ENCODE peak calls at places on chromosomes 11 and 22, in nine cellular contexts. X, Z, F, T, A, O, N, R and Q are unnamed samples.

GRCh38 chr22:21816787-21817496 is 50.5 kb downstream of the MAPK1 start:
- DNase-seq in N (peak; percentile 84), A (no peak), F (peak; percentile 23), O (peak; percentile 30), X (no peak), T (no peak), Z (peak; percentile 18), R (peak; percentile 98), Q (no peak)

GRCh38 chr11:94183886-94184264 is 55.2 kb downstream of the PANX1 start:
- DNase-seq in N (no peak), T (no peak), F (no peak), R (peak; percentile 64), X (no peak), A (peak; percentile 66), O (peak; percentile 51), Z (peak; percentile 29), Q (peak; percentile 8)

GRCh38 chr11:84800755-84801346 is 826.3 kb downstream of the DLG2 start:
- DNase-seq in T (no peak), O (no peak), Z (no peak), F (peak; percentile 17), N (peak; percentile 14), R (peak; percentile 23), X (peak; percentile 1), A (no peak), Q (no peak)

GRCh38 chr11:98630736-98631135 is 390.0 kb upstream of the CNTN5 start:
- DNase-seq in R (no peak), A (no peak), F (no peak), O (no peak), N (no peak), T (no peak), Z (no peak), X (no peak), Q (no peak)

GRCh38 chr11:103515283-103515682 is 406.1 kb downstream of the DYNC2H1 start:
- DNase-seq in Z (no peak), O (no peak), T (no peak), X (no peak), N (no peak), A (no peak), R (no peak), F (no peak), Q (no peak)

GRCh38 chr11:72553748-72554147 is 119.4 kb upstream of the CLPB start:
- DNase-seq in T (no peak), A (no peak), N (no peak), R (no peak), X (no peak), F (no peak), O (no peak), Z (peak; percentile 11), Q (no peak)

GRCh38 chr11:36565033-36565610 is 2.7 kb upstream of the RAG1 start:
- DNase-seq in T (no peak), N (no peak), X (no peak), F (no peak), Z (no peak), A (no peak), R (no peak), O (no peak), Q (no peak)

GRCh38 chr11:11691296-11692141 is 69.7 kb upstream of the GALNT18 start:
- DNase-seq in N (no peak), A (peak; percentile 32), X (no peak), R (no peak), T (no peak), Z (no peak), O (no peak), F (no peak), Q (no peak)

GRCh38 chr22:33194529-33194928 is 136.3 kb upstream of the SYN3 start:
- DNase-seq in F (no peak), T (no peak), N (no peak), Z (no peak), A (no peak), O (no peak), X (no peak), R (no peak), Q (no peak)

GRCh38 chr11:11584446-11584810 is 37.4 kb downstream of the GALNT18 start:
- DNase-seq in F (no peak), Z (no peak), X (no peak), T (no peak), A (no peak), R (peak; percentile 89), O (no peak), N (peak; percentile 14), Q (no peak)

GRCh38 chr11:31815743-31816466 is 4.8 kb upstream of the PAX6 start:
- DNase-seq in Z (no peak), O (no peak), R (no peak), X (no peak), F (no peak), A (no peak), N (no peak), T (no peak), Q (no peak)